ENCODE peak calls at places on chromosomes 5 and 9, in eight cellular contexts. V is Caco-2; K is amniotic epithelial cell; R is HTR-8/SVneo; N is NCI-H146; U is neural crest cell; A is naive thymus-derived CD8-positive, alpha-beta T cell; B is HuH-7. H is an unnamed sample.
A peak's percentile ranks its signal among the peaks of the same experiment; 100 is the strongest.

GRCh38 chr9:98864257-98865180 is 57.0 kb downstream of the GALNT12 start:
- DNase-seq in K (peak; percentile 80), B (no peak), V (no peak), N (no peak), A (no peak), U (no peak), R (no peak), H (peak; percentile 47)

GRCh38 chr9:136363606-136364368 is at the start of gene DNLZ:
- DNase-seq in A (peak; percentile 90), K (peak; percentile 66), N (peak; percentile 82), U (peak; percentile 84), B (peak; percentile 97), V (peak; percentile 92), R (peak; percentile 84), H (peak; percentile 92)

GRCh38 chr5:53256746-53257145 is 147.2 kb upstream of the MOCS2 start:
- DNase-seq in K (peak; percentile 96), V (no peak), B (no peak), N (no peak), A (no peak), R (no peak), U (no peak), H (no peak)

GRCh38 chr5:93578813-93579560 is 2.0 kb downstream of the NR2F1-AS1 start:
- DNase-seq in K (peak; percentile 57), N (peak; percentile 47), B (no peak), U (peak; percentile 76), V (no peak), R (peak; percentile 30), A (no peak), H (no peak)

GRCh38 chr5:63094730-63095129 is 516.1 kb downstream of the LRRC70 start:
- DNase-seq in K (no peak), N (no peak), V (no peak), R (no peak), B (no peak), U (no peak), A (no peak), H (no peak)

GRCh38 chr9:35112257-35113020 is 3.2 kb downstream of the ATOSB start:
- DNase-seq in K (peak; percentile 70), A (no peak), V (no peak), U (no peak), B (no peak), R (no peak), N (no peak), H (peak; percentile 78)

GRCh38 chr9:101578378-101578777 is 16.4 kb downstream of the PPP3R2 start:
- DNase-seq in B (no peak), K (no peak), V (no peak), A (no peak), R (no peak), N (peak; percentile 25), U (no peak), H (no peak)

GRCh38 chr9:137593176-137593575 is 2.9 kb upstream of the ZMYND19 start:
- DNase-seq in V (no peak), K (no peak), R (no peak), B (no peak), A (no peak), U (no peak), N (no peak), H (no peak)

GRCh38 chr5:177040814-177041410 is 18.4 kb downstream of the ZNF346 start:
- DNase-seq in B (no peak), V (no peak), U (no peak), R (no peak), A (no peak), K (peak; percentile 63), N (no peak), H (peak; percentile 78)

GRCh38 chr5:149123211-149123610 is 18.1 kb upstream of the ABLIM3 start:
- DNase-seq in R (no peak), A (no peak), B (no peak), U (no peak), V (no peak), K (no peak), N (no peak), H (no peak)

GRCh38 chr5:54883374-54884194 is 101.8 kb downstream of the ESM1 start:
- DNase-seq in V (no peak), K (peak; percentile 31), A (peak; percentile 17), U (peak; percentile 33), N (no peak), R (peak; percentile 45), B (no peak), H (peak; percentile 44)

GRCh38 chr5:93990504-93991085 is 249.2 kb upstream of the POU5F2 start:
- DNase-seq in R (no peak), N (peak; percentile 38), K (no peak), V (no peak), B (no peak), U (no peak), A (no peak), H (no peak)

GRCh38 chr9:136784249-136784996 is 6.7 kb upstream of the TMEM141 start:
- DNase-seq in R (no peak), K (no peak), V (peak; percentile 62), B (no peak), N (peak; percentile 45), A (no peak), U (no peak), H (peak; percentile 29)

GRCh38 chr5:87541033-87541432 is 128.3 kb upstream of the CCNH start:
- DNase-seq in B (no peak), N (no peak), U (no peak), R (no peak), V (peak; percentile 7), K (peak; percentile 1), A (no peak), H (peak; percentile 5)

GRCh38 chr9:115202181-115202580 is 84.2 kb upstream of the TNC start:
- DNase-seq in B (no peak), A (no peak), K (no peak), R (no peak), U (no peak), N (no peak), V (no peak), H (no peak)

GRCh38 chr9:126420643-126421564 is 94.3 kb downstream of the MVB12B start:
- DNase-seq in B (no peak), A (no peak), K (peak; percentile 18), U (no peak), N (peak; percentile 94), V (no peak), R (no peak), H (no peak)

GRCh38 chr5:42555797-42556196 is 132.6 kb downstream of the GHR start:
- DNase-seq in U (no peak), N (no peak), V (no peak), A (no peak), R (no peak), B (peak; percentile 48), K (no peak), H (no peak)

GRCh38 chr5:37776826-37777225 is 63.0 kb downstream of the GDNF start:
- DNase-seq in B (no peak), K (peak; percentile 94), R (no peak), A (no peak), N (no peak), U (no peak), V (no peak), H (peak; percentile 94)

GRCh38 chr5:17127743-17128231 is 89.6 kb upstream of the BASP1 start:
- DNase-seq in N (no peak), K (peak; percentile 82), A (no peak), V (no peak), R (peak; percentile 81), B (no peak), U (no peak), H (peak; percentile 88)

GRCh38 chr5:416636-416960 is 26.4 kb upstream of the EXOC3 start:
- DNase-seq in A (no peak), N (no peak), V (no peak), U (no peak), B (no peak), R (no peak), K (no peak), H (no peak)

GRCh38 chr9:122991370-122991830 is 42.1 kb upstream of the GPR21 start:
- DNase-seq in R (peak; percentile 55), B (peak; percentile 11), A (no peak), V (peak; percentile 25), K (peak; percentile 96), U (no peak), N (peak; percentile 11), H (peak; percentile 86)

GRCh38 chr9:87497604-87498045 is at the start of gene DAPK1:
- DNase-seq in V (peak; percentile 73), N (peak; percentile 29), K (peak; percentile 59), A (no peak), B (peak; percentile 80), U (peak; percentile 68), R (peak; percentile 17), H (peak; percentile 52)

GRCh38 chr5:134132372-134133212 is 18.1 kb downstream of the TCF7 start:
- DNase-seq in B (no peak), A (peak; percentile 71), V (no peak), N (no peak), K (no peak), R (no peak), U (no peak), H (no peak)

GRCh38 chr9:16545639-16546038 is 324.8 kb downstream of the BNC2 start:
- DNase-seq in U (no peak), V (no peak), K (no peak), R (no peak), N (no peak), B (no peak), A (no peak), H (no peak)

GRCh38 chr5:32202394-32202793 is 28.3 kb upstream of the GOLPH3 start:
- DNase-seq in N (no peak), A (no peak), V (no peak), U (no peak), B (no peak), R (no peak), K (peak; percentile 44), H (peak; percentile 58)

GRCh38 chr5:113614191-113614590 is 100.7 kb downstream of the YTHDC2 start:
- DNase-seq in V (no peak), R (no peak), A (no peak), N (no peak), K (peak; percentile 12), B (no peak), U (no peak), H (no peak)

GRCh38 chr5:135371738-135372232 is 27.2 kb downstream of the MACROH2A1 start:
- DNase-seq in U (no peak), K (peak; percentile 58), A (no peak), B (no peak), V (peak; percentile 14), N (no peak), R (no peak), H (peak; percentile 72)

GRCh38 chr5:72767289-72768010 is 49.0 kb upstream of the TNPO1 start:
- DNase-seq in A (no peak), U (no peak), V (peak; percentile 30), B (peak; percentile 24), N (peak; percentile 55), R (peak; percentile 8), K (no peak), H (no peak)

GRCh38 chr5:134552301-134552700 is 26.8 kb downstream of the JADE2 start:
- DNase-seq in N (no peak), K (peak; percentile 96), R (no peak), V (no peak), U (no peak), A (no peak), B (no peak), H (peak; percentile 74)

GRCh38 chr5:150738862-150739261 is 20.0 kb downstream of the DCTN4 start:
- DNase-seq in R (no peak), K (no peak), B (no peak), U (no peak), A (no peak), V (no peak), N (no peak), H (no peak)